ENCODE peak calls at places on chromosomes 11 and 22, in nine cellular contexts. One of them, this sample, is unnamed. For H3K36me3, the result is how much of the 10 kb centered on the place peaks cover.

GRCh38 chr11:33168605-33169240 is 7.4 kb upstream of the CSTF3 start:
- DNase-seq in esophagus squamous epithelium: no peak
- DNase-seq in colonic mucosa: no peak
- DNase-seq in uterus: no peak
- DNase-seq in brain microvascular endothelial cell: peak
- DNase-seq in heart left ventricle: no peak
- DNase-seq in pancreas: no peak
- DNase-seq in esophagus muscularis mucosa: no peak
- DNase-seq in DND-41: no peak
- DNase-seq in this sample: no peak

GRCh38 chr11:130775306-130776043 is 140.8 kb downstream of the SNX19 start:
- DNase-seq in esophagus squamous epithelium: no peak
- DNase-seq in colonic mucosa: no peak
- DNase-seq in uterus: no peak
- DNase-seq in brain microvascular endothelial cell: peak
- DNase-seq in heart left ventricle: no peak
- DNase-seq in pancreas: no peak
- DNase-seq in esophagus muscularis mucosa: peak
- DNase-seq in DND-41: no peak
- DNase-seq in this sample: no peak

GRCh38 chr22:20843501-20843900 is 15.1 kb downstream of the PI4KA start:
- DNase-seq in esophagus squamous epithelium: no peak
- DNase-seq in colonic mucosa: no peak
- DNase-seq in uterus: no peak
- DNase-seq in brain microvascular endothelial cell: no peak
- DNase-seq in heart left ventricle: no peak
- DNase-seq in pancreas: no peak
- DNase-seq in esophagus muscularis mucosa: no peak
- DNase-seq in DND-41: no peak
- DNase-seq in this sample: no peak

GRCh38 chr11:47518212-47518959 is 34.5 kb downstream of the CELF1 start:
- DNase-seq in esophagus squamous epithelium: no peak
- DNase-seq in colonic mucosa: no peak
- DNase-seq in uterus: no peak
- DNase-seq in brain microvascular endothelial cell: no peak
- DNase-seq in heart left ventricle: no peak
- DNase-seq in pancreas: no peak
- DNase-seq in esophagus muscularis mucosa: no peak
- DNase-seq in DND-41: no peak
- DNase-seq in this sample: no peak

GRCh38 chr11:67312187-67313021 is 9.1 kb downstream of the SSH3 start:
- DNase-seq in esophagus squamous epithelium: no peak
- DNase-seq in colonic mucosa: peak
- DNase-seq in uterus: no peak
- DNase-seq in brain microvascular endothelial cell: no peak
- DNase-seq in heart left ventricle: no peak
- DNase-seq in pancreas: peak
- DNase-seq in esophagus muscularis mucosa: no peak
- DNase-seq in DND-41: no peak
- DNase-seq in this sample: no peak

GRCh38 chr11:8342821-8343681 is 79.4 kb upstream of the LMO1 start:
- DNase-seq in esophagus squamous epithelium: no peak
- DNase-seq in colonic mucosa: no peak
- DNase-seq in uterus: no peak
- DNase-seq in brain microvascular endothelial cell: no peak
- DNase-seq in heart left ventricle: no peak
- DNase-seq in pancreas: no peak
- DNase-seq in esophagus muscularis mucosa: no peak
- DNase-seq in DND-41: no peak
- DNase-seq in this sample: peak

GRCh38 chr11:106880121-106880520 is 138.2 kb downstream of the GUCY1A2 start:
- DNase-seq in esophagus squamous epithelium: no peak
- DNase-seq in colonic mucosa: no peak
- DNase-seq in uterus: no peak
- DNase-seq in brain microvascular endothelial cell: no peak
- DNase-seq in heart left ventricle: no peak
- DNase-seq in pancreas: no peak
- DNase-seq in esophagus muscularis mucosa: no peak
- DNase-seq in DND-41: no peak
- DNase-seq in this sample: no peak

GRCh38 chr22:38716271-38716670 is 10.5 kb downstream of the GTPBP1 start:
- DNase-seq in esophagus squamous epithelium: no peak
- DNase-seq in colonic mucosa: no peak
- DNase-seq in uterus: no peak
- DNase-seq in brain microvascular endothelial cell: no peak
- DNase-seq in heart left ventricle: no peak
- DNase-seq in pancreas: no peak
- DNase-seq in esophagus muscularis mucosa: no peak
- DNase-seq in DND-41: no peak
- DNase-seq in this sample: no peak

GRCh38 chr11:71454470-71455113 is 1.6 kb downstream of the NADSYN1 start:
- DNase-seq in esophagus squamous epithelium: no peak
- DNase-seq in colonic mucosa: peak
- DNase-seq in uterus: no peak
- DNase-seq in brain microvascular endothelial cell: no peak
- DNase-seq in heart left ventricle: no peak
- DNase-seq in pancreas: no peak
- DNase-seq in esophagus muscularis mucosa: no peak
- DNase-seq in DND-41: no peak
- DNase-seq in this sample: no peak
- TF ChIP-seq CTCF in esophagus squamous epithelium: peak
- TF ChIP-seq CTCF in colonic mucosa: no peak
- TF ChIP-seq CTCF in uterus: no peak
- TF ChIP-seq CTCF in brain microvascular endothelial cell: no peak
- TF ChIP-seq CTCF in heart left ventricle: no peak
- TF ChIP-seq CTCF in pancreas: no peak
- TF ChIP-seq CTCF in esophagus muscularis mucosa: no peak
- TF ChIP-seq CTCF in DND-41: no peak
- TF ChIP-seq CTCF in this sample: no peak

DNA sequence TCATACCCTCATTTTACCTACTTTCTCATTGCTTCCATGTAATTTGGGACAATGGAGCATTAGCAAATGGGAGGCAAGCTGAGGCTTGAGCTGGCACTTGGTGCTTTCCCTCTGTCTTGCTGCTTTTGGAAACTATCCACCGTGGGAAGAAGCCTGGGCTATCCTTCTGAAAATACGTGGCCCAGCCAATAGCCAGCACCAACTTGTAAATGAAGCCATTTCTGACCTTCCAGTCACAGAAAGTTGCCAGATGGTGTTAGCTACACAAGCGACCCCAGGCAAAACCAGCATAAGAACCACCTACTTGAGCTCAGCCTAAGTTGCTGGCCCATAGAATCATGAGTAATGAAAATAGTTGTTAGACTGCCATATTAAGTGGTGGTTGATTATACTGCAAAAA is 18.5 kb upstream of the SPON1 start:
- DNase-seq in esophagus squamous epithelium: no peak
- DNase-seq in colonic mucosa: no peak
- DNase-seq in uterus: no peak
- DNase-seq in brain microvascular endothelial cell: no peak
- DNase-seq in heart left ventricle: no peak
- DNase-seq in pancreas: no peak
- DNase-seq in esophagus muscularis mucosa: no peak
- DNase-seq in DND-41: no peak
- DNase-seq in this sample: no peak
- H3K4me3 ChIP-seq in esophagus squamous epithelium: no peak
- H3K4me3 ChIP-seq in colonic mucosa: no peak
- H3K4me3 ChIP-seq in uterus: no peak
- H3K4me3 ChIP-seq in brain microvascular endothelial cell: no peak
- H3K4me3 ChIP-seq in heart left ventricle: no peak
- H3K4me3 ChIP-seq in pancreas: no peak
- H3K4me3 ChIP-seq in esophagus muscularis mucosa: no peak
- H3K4me3 ChIP-seq in DND-41: no peak
- H3K4me3 ChIP-seq in this sample: no peak

DNA sequence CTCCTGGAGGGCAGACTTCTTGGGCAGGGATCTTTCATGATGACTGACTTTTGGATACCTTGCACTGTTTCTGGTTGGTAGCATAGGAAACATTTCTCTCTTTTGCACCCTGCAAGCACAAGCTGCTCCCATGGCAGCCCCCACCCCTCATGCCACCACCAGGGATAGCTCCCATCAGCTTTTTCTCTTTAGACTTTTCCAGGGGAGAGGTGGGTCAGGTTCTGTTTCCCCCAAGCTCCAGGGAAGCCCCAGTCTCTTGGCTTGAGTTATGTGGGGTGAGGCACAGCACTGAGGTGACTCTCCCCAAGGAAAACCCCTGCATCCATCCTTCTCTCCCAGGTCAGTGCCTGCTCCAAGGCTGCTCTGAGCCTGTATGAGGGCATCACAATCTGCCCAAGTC is 22.5 kb downstream of the LRRC32 start:
- DNase-seq in esophagus squamous epithelium: no peak
- DNase-seq in colonic mucosa: no peak
- DNase-seq in uterus: no peak
- DNase-seq in brain microvascular endothelial cell: no peak
- DNase-seq in heart left ventricle: peak
- DNase-seq in pancreas: no peak
- DNase-seq in esophagus muscularis mucosa: no peak
- DNase-seq in DND-41: no peak
- DNase-seq in this sample: no peak
- H3K36me3 ChIP-seq in esophagus squamous epithelium: under half
- H3K36me3 ChIP-seq in colonic mucosa: under half
- H3K36me3 ChIP-seq in uterus: under half
- H3K36me3 ChIP-seq in brain microvascular endothelial cell: under half
- H3K36me3 ChIP-seq in heart left ventricle: under half
- H3K36me3 ChIP-seq in pancreas: under half
- H3K36me3 ChIP-seq in esophagus muscularis mucosa: under half
- H3K36me3 ChIP-seq in DND-41: under half
- H3K36me3 ChIP-seq in this sample: under half

GRCh38 chr11:57322881-57323467 is 1.8 kb downstream of the TNKS1BP1 start:
- DNase-seq in esophagus squamous epithelium: no peak
- DNase-seq in colonic mucosa: no peak
- DNase-seq in uterus: no peak
- DNase-seq in brain microvascular endothelial cell: no peak
- DNase-seq in heart left ventricle: no peak
- DNase-seq in pancreas: no peak
- DNase-seq in esophagus muscularis mucosa: no peak
- DNase-seq in DND-41: no peak
- DNase-seq in this sample: no peak
- TF ChIP-seq CTCF in esophagus squamous epithelium: peak
- TF ChIP-seq CTCF in colonic mucosa: no peak
- TF ChIP-seq CTCF in uterus: peak
- TF ChIP-seq CTCF in brain microvascular endothelial cell: peak
- TF ChIP-seq CTCF in heart left ventricle: no peak
- TF ChIP-seq CTCF in pancreas: no peak
- TF ChIP-seq CTCF in esophagus muscularis mucosa: no peak
- TF ChIP-seq CTCF in DND-41: no peak
- TF ChIP-seq CTCF in this sample: no peak

GRCh38 chr22:29272624-29273023 is 4.6 kb downstream of the EWSR1 start:
- DNase-seq in esophagus squamous epithelium: no peak
- DNase-seq in colonic mucosa: no peak
- DNase-seq in uterus: no peak
- DNase-seq in brain microvascular endothelial cell: no peak
- DNase-seq in heart left ventricle: no peak
- DNase-seq in pancreas: no peak
- DNase-seq in esophagus muscularis mucosa: no peak
- DNase-seq in DND-41: no peak
- DNase-seq in this sample: no peak
- H3K4me3 ChIP-seq in esophagus squamous epithelium: no peak
- H3K4me3 ChIP-seq in colonic mucosa: no peak
- H3K4me3 ChIP-seq in uterus: no peak
- H3K4me3 ChIP-seq in brain microvascular endothelial cell: no peak
- H3K4me3 ChIP-seq in heart left ventricle: no peak
- H3K4me3 ChIP-seq in pancreas: no peak
- H3K4me3 ChIP-seq in esophagus muscularis mucosa: no peak
- H3K4me3 ChIP-seq in DND-41: peak
- H3K4me3 ChIP-seq in this sample: no peak

DNA sequence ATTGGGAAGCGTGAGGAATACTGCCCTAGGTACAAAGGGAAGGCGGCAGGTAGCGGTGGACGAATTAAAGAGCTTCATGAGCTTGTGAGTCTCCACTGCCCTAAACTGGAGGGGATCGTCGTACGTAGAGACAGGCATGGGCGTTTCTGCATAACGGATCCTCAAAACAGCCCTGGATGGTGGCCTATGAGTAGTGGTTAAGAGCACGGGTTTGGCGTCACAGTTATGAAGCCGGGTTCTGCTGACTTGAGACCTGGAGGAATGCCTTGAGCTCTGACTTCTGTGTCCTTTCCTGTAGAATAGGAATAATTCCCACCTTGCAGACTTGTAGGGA is 335 bp downstream of the TMEM138 start:
- DNase-seq in esophagus squamous epithelium: no peak
- DNase-seq in colonic mucosa: peak
- DNase-seq in uterus: no peak
- DNase-seq in brain microvascular endothelial cell: peak
- DNase-seq in heart left ventricle: no peak
- DNase-seq in pancreas: no peak
- DNase-seq in esophagus muscularis mucosa: no peak
- DNase-seq in DND-41: peak
- DNase-seq in this sample: no peak
- H3K36me3 ChIP-seq in esophagus squamous epithelium: under half
- H3K36me3 ChIP-seq in colonic mucosa: under half
- H3K36me3 ChIP-seq in uterus: under half
- H3K36me3 ChIP-seq in brain microvascular endothelial cell: under half
- H3K36me3 ChIP-seq in heart left ventricle: under half
- H3K36me3 ChIP-seq in pancreas: under half
- H3K36me3 ChIP-seq in esophagus muscularis mucosa: under half
- H3K36me3 ChIP-seq in DND-41: under half
- H3K36me3 ChIP-seq in this sample: under half

GRCh38 chr11:77322506-77322905 is 21.0 kb upstream of the GDPD4 start:
- DNase-seq in esophagus squamous epithelium: no peak
- DNase-seq in colonic mucosa: no peak
- DNase-seq in uterus: no peak
- DNase-seq in brain microvascular endothelial cell: no peak
- DNase-seq in heart left ventricle: no peak
- DNase-seq in pancreas: no peak
- DNase-seq in esophagus muscularis mucosa: peak
- DNase-seq in DND-41: no peak
- DNase-seq in this sample: no peak

GRCh38 chr11:77311701-77312100 is 10.2 kb upstream of the GDPD4 start:
- DNase-seq in esophagus squamous epithelium: no peak
- DNase-seq in colonic mucosa: no peak
- DNase-seq in uterus: no peak
- DNase-seq in brain microvascular endothelial cell: no peak
- DNase-seq in heart left ventricle: no peak
- DNase-seq in pancreas: no peak
- DNase-seq in esophagus muscularis mucosa: no peak
- DNase-seq in DND-41: no peak
- DNase-seq in this sample: no peak

GRCh38 chr11:77312107-77312506 is 10.6 kb upstream of the GDPD4 start:
- DNase-seq in esophagus squamous epithelium: no peak
- DNase-seq in colonic mucosa: no peak
- DNase-seq in uterus: no peak
- DNase-seq in brain microvascular endothelial cell: no peak
- DNase-seq in heart left ventricle: no peak
- DNase-seq in pancreas: no peak
- DNase-seq in esophagus muscularis mucosa: peak
- DNase-seq in DND-41: no peak
- DNase-seq in this sample: no peak

GRCh38 chr11:77320351-77320750 is 18.9 kb upstream of the GDPD4 start:
- DNase-seq in esophagus squamous epithelium: no peak
- DNase-seq in colonic mucosa: no peak
- DNase-seq in uterus: no peak
- DNase-seq in brain microvascular endothelial cell: no peak
- DNase-seq in heart left ventricle: no peak
- DNase-seq in pancreas: no peak
- DNase-seq in esophagus muscularis mucosa: no peak
- DNase-seq in DND-41: no peak
- DNase-seq in this sample: no peak

GRCh38 chr11:77316733-77317342 is 15.4 kb upstream of the GDPD4 start:
- DNase-seq in esophagus squamous epithelium: no peak
- DNase-seq in colonic mucosa: no peak
- DNase-seq in uterus: no peak
- DNase-seq in brain microvascular endothelial cell: no peak
- DNase-seq in heart left ventricle: no peak
- DNase-seq in pancreas: no peak
- DNase-seq in esophagus muscularis mucosa: peak
- DNase-seq in DND-41: no peak
- DNase-seq in this sample: no peak
- TF ChIP-seq CTCF in esophagus squamous epithelium: no peak
- TF ChIP-seq CTCF in colonic mucosa: no peak
- TF ChIP-seq CTCF in uterus: no peak
- TF ChIP-seq CTCF in brain microvascular endothelial cell: no peak
- TF ChIP-seq CTCF in heart left ventricle: no peak
- TF ChIP-seq CTCF in pancreas: no peak
- TF ChIP-seq CTCF in esophagus muscularis mucosa: no peak
- TF ChIP-seq CTCF in DND-41: no peak
- TF ChIP-seq CTCF in this sample: no peak

This sample was measured in GM06990.